ENCODE peak calls at places on chromosomes 7 and 10, in eight cellular contexts. O, Y, Q, E, D, T, K and W are unnamed samples. For H3K36me3, the result is how much of the 10 kb centered on the place peaks cover.

GRCh38 chr10:124983321-124983720 is 41.4 kb downstream of the ZRANB1 start:
- DNase-seq in O (no peak), Y (no peak), Q (no peak), E (no peak), D (no peak), T (no peak), K (no peak), W (no peak)

GRCh38 chr7:140423501-140423900 is 19.6 kb downstream of the RAB19 start:
- DNase-seq in O (no peak), Y (no peak), Q (no peak), E (no peak), D (no peak), T (no peak), K (no peak), W (no peak)

GRCh38 chr7:81064446-81064845 is 145.6 kb upstream of the SEMA3C start:
- DNase-seq in O (peak), Y (no peak), Q (no peak), E (no peak), D (no peak), T (peak), K (no peak), W (no peak)

GRCh38 chr10:131891196-131891928 is 9.4 kb upstream of the PPP2R2D start:
- DNase-seq in O (no peak), Y (no peak), Q (no peak), E (peak), D (no peak), T (peak), K (no peak), W (no peak)

GRCh38 chr7:44057849-44058758 is 7.3 kb downstream of the PGAM2 start:
- DNase-seq in O (no peak), Y (no peak), Q (no peak), E (no peak), D (no peak), T (no peak), K (peak), W (no peak)

GRCh38 chr7:46972205-46972604 is 609.7 kb downstream of the TNS3 start:
- DNase-seq in O (peak), Y (no peak), Q (peak), E (no peak), D (peak), T (no peak), K (no peak), W (peak)

GRCh38 chr10:125661418-125661941 is 21.5 kb downstream of the TEX36 start:
- DNase-seq in O (no peak), Y (no peak), Q (no peak), E (no peak), D (no peak), T (no peak), K (no peak), W (no peak)

GRCh38 chr10:7260412-7260900 is 150.4 kb downstream of the SFMBT2 start:
- DNase-seq in O (peak), Y (peak), Q (peak), E (peak), D (peak), T (peak), K (peak), W (peak)

GRCh38 chr10:118842826-118843624 is 88.3 kb upstream of the CACUL1 start:
- DNase-seq in O (no peak), Y (no peak), Q (no peak), E (no peak), D (no peak), T (no peak), K (no peak), W (no peak)

GRCh38 chr7:154474903-154475520 is 422.8 kb downstream of the DPP6 start:
- DNase-seq in O (no peak), Y (no peak), Q (no peak), E (no peak), D (no peak), T (no peak), K (no peak), W (no peak)

DNA sequence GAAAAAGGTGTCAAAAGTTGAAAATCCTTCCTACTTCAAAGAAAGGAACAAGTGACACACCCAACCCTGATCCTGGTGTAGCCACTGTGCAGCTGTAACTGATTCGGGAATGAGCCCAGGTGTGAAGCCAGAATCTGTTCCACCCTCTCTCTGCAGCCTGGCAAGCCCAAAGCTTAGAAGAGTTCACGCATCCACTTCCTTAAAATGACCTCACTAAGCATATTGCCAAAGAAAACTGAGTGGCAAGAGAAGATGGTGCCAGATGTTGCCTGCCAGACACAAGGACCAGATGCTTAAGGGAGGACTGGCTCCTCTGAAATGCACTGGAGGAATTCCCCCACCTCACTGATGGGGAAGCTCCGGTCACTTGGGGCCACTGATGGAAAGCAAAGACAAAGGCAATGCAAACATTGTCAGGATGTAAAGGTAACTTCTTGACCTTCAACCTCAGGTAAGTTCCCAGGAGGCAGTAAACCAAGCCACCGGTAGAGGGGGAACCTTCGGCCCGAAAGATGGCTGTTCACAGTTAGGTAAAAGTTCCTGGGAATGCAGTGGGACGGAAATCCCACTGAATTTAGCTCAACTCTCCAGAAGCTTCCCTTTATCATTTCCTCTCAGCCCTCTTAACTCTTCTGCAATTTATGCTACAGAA is 554.9 kb downstream of the KCNMA1 start:
- DNase-seq in O (peak), Y (no peak), Q (no peak), E (no peak), D (no peak), T (no peak), K (no peak), W (no peak)
- H3K4me2 ChIP-seq in O (no peak), Y (no peak), Q (no peak), E (no peak), D (no peak), T (no peak), K (no peak), W (no peak)

GRCh38 chr10:3166496-3167290 is 5.9 kb downstream of the PITRM1 start:
- DNase-seq in O (no peak), Y (no peak), Q (no peak), E (no peak), D (no peak), T (no peak), K (no peak), W (no peak)

GRCh38 chr10:3162533-3162932 is 10.0 kb downstream of the PITRM1 start:
- DNase-seq in O (no peak), Y (no peak), Q (no peak), E (no peak), D (no peak), T (no peak), K (no peak), W (no peak)

GRCh38 chr10:3167611-3168330 is 4.8 kb downstream of the PITRM1 start:
- DNase-seq in O (no peak), Y (no peak), Q (no peak), E (no peak), D (peak), T (no peak), K (no peak), W (no peak)

GRCh38 chr10:3163879-3164278 is 8.7 kb downstream of the PITRM1 start:
- DNase-seq in O (no peak), Y (no peak), Q (no peak), E (no peak), D (no peak), T (no peak), K (no peak), W (no peak)

DNA sequence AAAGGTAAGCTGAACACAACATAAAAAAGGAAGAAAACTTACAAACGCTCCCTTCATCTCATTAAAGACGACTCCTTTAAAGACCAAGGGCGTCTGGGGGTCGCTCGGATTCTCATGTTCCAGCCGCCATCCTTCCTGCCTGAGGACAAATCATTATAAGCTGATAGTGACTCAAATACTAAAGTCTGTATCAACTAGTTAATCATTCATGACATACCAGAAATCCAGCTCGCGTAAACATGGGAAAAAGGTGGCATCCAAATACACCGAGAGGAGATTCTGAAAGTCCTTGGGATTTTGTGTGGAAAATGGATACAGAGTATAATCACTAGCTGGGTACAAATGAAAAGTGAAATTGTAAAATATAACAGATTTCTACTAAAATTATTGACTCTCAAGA is 7.4 kb downstream of the PITRM1 start:
- DNase-seq in O (no peak), Y (no peak), Q (no peak), E (no peak), D (no peak), T (no peak), K (no peak), W (no peak)
- H3K36me3 ChIP-seq in O (under half), Y (under half), Q (half or more), E (under half), D (under half), T (under half), K (half or more), W (half or more)

GRCh38 chr10:105974803-105975456 is 1189.6 kb downstream of the SORCS1 start:
- DNase-seq in O (peak), Y (no peak), Q (no peak), E (no peak), D (peak), T (peak), K (no peak), W (no peak)
- H3K4me3 ChIP-seq in O (no peak), Y (no peak), Q (no peak), E (no peak), D (peak), T (peak), K (no peak), W (no peak)

DNA sequence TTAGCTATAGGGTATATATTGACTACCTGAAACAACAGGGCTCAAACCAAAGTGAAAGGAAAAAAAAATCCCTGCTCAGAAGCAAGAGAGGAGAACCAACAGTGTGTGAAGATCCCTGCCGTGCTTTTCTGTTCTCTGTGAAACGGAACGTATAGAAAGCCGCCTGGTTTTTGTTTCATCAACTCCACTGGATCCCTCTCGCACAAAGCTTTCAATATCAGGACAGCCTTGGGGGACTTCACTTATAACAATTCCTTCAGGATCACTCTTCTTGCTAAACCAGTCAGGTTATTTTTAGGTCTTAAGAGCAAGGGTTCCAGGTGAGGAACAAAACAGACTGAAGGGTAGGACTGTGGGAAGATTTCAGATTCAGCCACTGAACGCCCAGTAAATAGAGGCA is 151.1 kb upstream of the CACNA2D1 start:
- DNase-seq in O (peak), Y (no peak), Q (no peak), E (peak), D (no peak), T (no peak), K (no peak), W (no peak)
- H3K4me2 ChIP-seq in O (no peak), Y (no peak), Q (no peak), E (no peak), D (peak), T (peak), K (no peak), W (peak)